ENCODE peak calls at places on chromosomes 16 and 17, in six cellular contexts. P, H, D, M, E and S are unnamed samples.

GRCh38 chr16:89188064-89188441 is 12.3 kb downstream of the SLC22A31 start:
- DNase-seq in D (no peak), P (no peak), E (no peak), H (no peak), M (no peak), S (no peak)

GRCh38 chr17:6303664-6304063 is 131.3 kb downstream of the AIPL1 start:
- DNase-seq in D (no peak), M (peak), P (peak), E (peak), H (no peak), S (peak)

GRCh38 chr17:2071421-2072281 is 16.7 kb downstream of the HIC1 start:
- DNase-seq in E (no peak), H (peak), D (no peak), M (no peak), P (no peak), S (peak)

GRCh38 chr17:31067699-31068184 is 27.0 kb upstream of the NF1 start:
- DNase-seq in H (peak), P (no peak), E (no peak), M (no peak), D (no peak), S (peak)

GRCh38 chr16:21565816-21566669 is 33.3 kb upstream of the METTL9 start:
- DNase-seq in E (no peak), M (no peak), P (no peak), H (no peak), D (no peak), S (no peak)

GRCh38 chr16:15141586-15141985 is 47.5 kb upstream of the RRN3 start:
- DNase-seq in M (no peak), E (no peak), P (no peak), H (no peak), D (no peak), S (no peak)

GRCh38 chr16:77882359-77882758 is 94.0 kb downstream of the VAT1L start:
- DNase-seq in P (no peak), D (no peak), M (no peak), H (peak), E (no peak), S (no peak)

GRCh38 chr16:19804538-19805323 is 79.9 kb downstream of the GPRC5B start:
- DNase-seq in P (no peak), H (no peak), M (peak), E (peak), D (peak), S (no peak)

GRCh38 chr17:77279448-77280303 is 138.9 kb downstream of the SEC14L1 start:
- DNase-seq in D (no peak), P (no peak), H (peak), M (peak), E (no peak), S (peak)

GRCh38 chr16:81642943-81643342 is 136.1 kb upstream of the PLCG2 start:
- DNase-seq in P (no peak), D (no peak), H (no peak), M (no peak), E (no peak), S (no peak)

GRCh38 chr17:29617125-29617480 is 5.6 kb downstream of the CORO6 start:
- DNase-seq in M (peak), H (peak), E (peak), D (no peak), P (no peak), S (peak)

GRCh38 chr16:53121666-53122065 is 66.9 kb downstream of the CHD9 start:
- DNase-seq in P (no peak), D (no peak), H (no peak), M (no peak), E (no peak), S (peak)

GRCh38 chr17:60435244-60436170 is 13.2 kb downstream of the CHCT1 start:
- DNase-seq in M (peak), E (peak), D (no peak), H (peak), P (peak), S (peak)

GRCh38 chr17:1640329-1641064 is 5.0 kb downstream of the SCARF1 start:
- DNase-seq in M (no peak), P (no peak), H (no peak), D (no peak), E (no peak), S (no peak)

GRCh38 chr16:87757841-87758426 is 7.9 kb downstream of the KLHDC4 start:
- DNase-seq in H (peak), M (no peak), P (no peak), D (no peak), E (no peak), S (peak)

GRCh38 chr17:79185671-79186070 is 111.0 kb downstream of the ENGASE start:
- DNase-seq in E (no peak), D (no peak), H (no peak), M (no peak), P (no peak), S (no peak)

GRCh38 chr17:31674717-31675349 is 184.2 kb downstream of the COPRS start:
- DNase-seq in H (peak), M (no peak), E (no peak), D (no peak), P (no peak), S (peak)

GRCh38 chr16:59170065-59170712 is 436.1 kb upstream of the GOT2 start:
- DNase-seq in E (peak), P (no peak), H (no peak), D (peak), M (peak), S (no peak)

GRCh38 chr17:77326636-77327035 is 185.9 kb downstream of the SEC14L1 start:
- DNase-seq in P (no peak), H (no peak), E (no peak), D (no peak), M (peak), S (no peak)

GRCh38 chr17:38602862-38603785 is 2.6 kb downstream of the SRCIN1 start:
- DNase-seq in E (peak), H (no peak), M (no peak), P (no peak), D (no peak), S (no peak)

GRCh38 chr17:31310260-31310659 is 3.6 kb downstream of the EVI2B start:
- DNase-seq in M (no peak), E (no peak), P (no peak), D (no peak), H (no peak), S (no peak)

GRCh38 chr17:38890410-38890746 is 20.5 kb downstream of the LASP1 start:
- DNase-seq in P (no peak), D (no peak), E (no peak), H (no peak), M (peak), S (no peak)

GRCh38 chr17:1829189-1829578 is 518 bp downstream of the SMYD4 start:
- DNase-seq in H (no peak), E (no peak), D (no peak), M (no peak), P (peak), S (no peak)

GRCh38 chr17:70320642-70321345 is 151.5 kb downstream of the KCNJ2 start:
- DNase-seq in E (no peak), P (no peak), D (no peak), M (no peak), H (peak), S (peak)

GRCh38 chr16:21638573-21638975 is 13.8 kb downstream of the IGSF6 start:
- DNase-seq in D (no peak), P (no peak), H (peak), E (no peak), M (no peak), S (peak)

GRCh38 chr17:31787857-31788570 is 71.0 kb downstream of the COPRS start:
- DNase-seq in D (no peak), E (peak), M (no peak), H (peak), P (no peak), S (peak)

GRCh38 chr16:56884026-56884582 is 19.1 kb downstream of the SLC12A3 start:
- DNase-seq in P (no peak), M (no peak), D (no peak), E (no peak), H (no peak), S (no peak)

GRCh38 chr16:57985204-57986121 is 14.5 kb upstream of the CNGB1 start:
- DNase-seq in H (no peak), E (peak), P (no peak), D (no peak), M (peak), S (peak)

GRCh38 chr17:13484020-13484419 is 117.7 kb downstream of the HS3ST3A1 start:
- DNase-seq in M (no peak), H (peak), E (no peak), P (no peak), D (no peak), S (no peak)

GRCh38 chr17:28147026-28147425 is 104.5 kb downstream of the NLK start:
- DNase-seq in P (no peak), H (peak), E (no peak), M (no peak), D (no peak), S (no peak)

GRCh38 chr17:68290268-68290954 is 516 bp downstream of the SLC16A6 start:
- DNase-seq in M (peak), D (no peak), H (no peak), E (peak), P (no peak), S (peak)

GRCh38 chr17:75277664-75278071 is 6.6 kb upstream of the MIF4GD start:
- DNase-seq in D (no peak), M (no peak), E (peak), P (no peak), H (peak), S (no peak)

GRCh38 chr16:11410382-11411058 is 65.3 kb downstream of the RMI2 start:
- DNase-seq in E (no peak), M (no peak), D (no peak), H (no peak), P (no peak), S (no peak)

GRCh38 chr17:15432807-15433547 is 34.4 kb downstream of the CDRT4 start:
- DNase-seq in E (peak), D (no peak), P (no peak), H (peak), M (no peak), S (peak)

GRCh38 chr16:11409398-11409797 is 64.1 kb downstream of the RMI2 start:
- DNase-seq in D (no peak), H (peak), M (no peak), E (no peak), P (no peak), S (no peak)

GRCh38 chr16:8854298-8854948 is 14.4 kb downstream of the CARHSP1 start:
- DNase-seq in P (no peak), D (no peak), E (no peak), M (no peak), H (no peak), S (no peak)

GRCh38 chr17:29393451-29393850 is 3.3 kb downstream of the TAOK1 start:
- DNase-seq in P (no peak), E (no peak), M (no peak), D (no peak), H (peak), S (peak)

DNA sequence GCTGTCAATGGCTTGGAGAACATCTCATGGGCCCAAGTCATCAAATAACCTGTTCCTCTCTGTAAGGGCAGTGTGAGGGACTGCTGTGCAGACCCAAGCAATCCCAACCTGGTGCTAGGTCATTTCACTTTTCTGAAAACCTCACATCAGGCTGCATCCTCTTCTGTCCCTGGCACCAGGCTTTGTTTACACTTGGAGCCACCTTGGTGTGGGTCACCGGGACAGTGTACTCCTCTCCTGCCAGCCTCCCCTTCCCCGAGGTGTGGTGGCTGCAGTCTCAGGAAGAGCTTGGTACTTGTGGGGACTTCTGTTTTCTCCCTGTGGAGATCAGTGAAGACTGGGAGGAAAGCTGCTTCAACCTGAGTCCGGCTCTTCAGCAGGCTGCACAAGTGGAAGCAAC is 12.4 kb downstream of the SLC7A6OS start:
- DNase-seq in D (no peak), M (no peak), E (no peak), H (no peak), P (no peak), S (no peak)
- H3K4me2 ChIP-seq in D (no peak), M (no peak), E (no peak), H (no peak), P (no peak), S (no peak)

DNA sequence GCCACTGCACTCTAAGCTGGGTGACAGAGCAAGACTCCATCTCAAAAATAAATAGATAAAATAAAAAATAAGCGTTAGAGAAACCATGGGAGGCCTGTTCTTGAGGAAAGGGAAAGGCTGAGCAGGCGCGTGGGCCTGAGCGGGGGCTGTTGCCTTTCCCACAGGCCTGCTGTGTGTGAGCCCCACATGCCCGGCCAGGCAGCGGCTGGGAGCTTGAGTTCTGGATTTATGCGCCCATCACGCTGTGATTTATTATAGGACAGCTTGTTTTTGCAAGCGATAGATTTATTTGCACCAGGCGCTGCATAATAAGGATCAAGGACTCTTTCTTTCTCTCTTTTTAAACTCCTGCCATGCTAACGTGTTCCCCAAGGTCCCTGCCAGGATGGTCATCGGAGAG is 14.8 kb upstream of the WFDC1 start:
- DNase-seq in E (no peak), M (no peak), P (no peak), D (no peak), H (no peak), S (no peak)
- H3K18ac ChIP-seq in E (no peak), M (no peak), P (peak), D (no peak), H (no peak), S (no peak)

GRCh38 chr16:66238696-66239095 is 127.8 kb upstream of the CDH5 start:
- DNase-seq in M (no peak), D (no peak), E (no peak), P (no peak), H (no peak), S (no peak)

GRCh38 chr16:66240996-66241395 is 125.5 kb upstream of the CDH5 start:
- DNase-seq in M (no peak), E (no peak), D (no peak), P (no peak), H (no peak), S (no peak)

GRCh38 chr16:66240088-66240487 is 126.4 kb upstream of the CDH5 start:
- DNase-seq in M (no peak), H (no peak), E (no peak), D (no peak), P (no peak), S (no peak)

GRCh38 chr16:66242672-66243071 is 123.8 kb upstream of the CDH5 start:
- DNase-seq in D (no peak), P (no peak), E (no peak), M (no peak), H (no peak), S (no peak)

DNA sequence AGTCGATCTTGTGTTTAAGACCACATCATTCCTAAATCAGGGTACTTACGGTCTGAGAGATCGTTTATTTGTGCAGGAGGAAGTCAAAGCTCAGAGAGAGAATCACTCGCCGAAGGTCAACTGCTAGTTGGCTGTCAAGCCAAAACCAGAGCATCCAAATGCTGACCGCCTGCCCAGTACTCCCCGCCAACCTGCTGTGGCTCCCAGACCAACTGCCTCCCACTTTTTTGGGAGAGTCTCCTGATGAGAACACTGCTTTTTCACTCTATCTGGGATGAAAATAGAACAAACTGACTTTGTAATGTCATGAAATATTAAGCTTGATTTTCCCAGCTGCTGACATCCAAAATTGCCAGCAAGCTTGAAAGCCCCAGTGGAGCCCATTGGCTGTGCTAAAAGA is 125.9 kb upstream of the CDH5 start:
- DNase-seq in H (no peak), M (no peak), P (no peak), D (no peak), E (no peak), S (no peak)
- H2BK15ac ChIP-seq in H (no peak), M (no peak), P (no peak), D (no peak), E (no peak), S (no peak)

GRCh38 chr16:1332618-1333148 is 762 bp upstream of the BAIAP3 start:
- DNase-seq in D (no peak), P (no peak), E (peak), H (no peak), M (no peak), S (no peak)

GRCh38 chr16:1330260-1330914 is 3.1 kb upstream of the BAIAP3 start:
- DNase-seq in H (no peak), M (peak), P (no peak), D (no peak), E (peak), S (no peak)

GRCh38 chr16:1333149-1333812 is at the start of gene BAIAP3:
- DNase-seq in P (no peak), H (no peak), E (peak), M (peak), D (no peak), S (peak)

GRCh38 chr16:1330931-1331711 is 2.3 kb upstream of the BAIAP3 start:
- DNase-seq in H (no peak), M (no peak), P (no peak), E (no peak), D (no peak), S (no peak)

GRCh38 chr16:1331712-1332617 is 1.5 kb upstream of the BAIAP3 start:
- DNase-seq in D (no peak), M (peak), P (no peak), H (peak), E (peak), S (peak)
- H3K4me2 ChIP-seq in D (peak), M (peak), P (peak), H (no peak), E (peak), S (peak)

DNA sequence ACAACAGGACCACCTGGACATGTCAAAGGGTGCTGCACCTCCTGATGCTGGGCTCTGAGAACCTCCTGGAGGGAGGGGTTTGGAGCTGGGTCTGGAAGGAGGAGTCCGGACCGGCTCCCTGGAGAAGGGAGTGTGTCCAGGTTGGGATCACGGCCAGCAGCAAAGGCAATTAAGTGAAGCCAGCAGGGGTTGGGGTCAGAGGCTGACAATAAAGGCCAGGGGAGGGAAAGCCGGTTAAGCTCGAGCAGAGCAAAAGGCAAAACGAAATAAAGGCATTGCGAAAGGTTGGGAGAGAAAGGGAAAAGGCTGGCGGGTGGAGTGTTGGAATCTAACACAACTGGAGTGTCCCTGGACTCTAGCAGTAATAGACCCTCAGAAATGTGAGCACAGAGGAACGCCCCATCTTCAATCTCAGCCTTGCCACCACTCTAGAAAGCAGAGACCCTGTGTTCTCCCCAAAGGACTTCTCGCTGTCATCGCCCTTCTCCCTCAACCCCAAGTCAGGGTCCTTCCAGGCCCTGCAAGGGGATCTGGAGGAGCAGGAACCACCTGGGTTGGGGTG is 905 bp upstream of the CACNG4 start:
- DNase-seq in P (no peak), M (peak), H (no peak), D (no peak), E (peak), S (no peak)
- H3K18ac ChIP-seq in P (peak), M (no peak), H (no peak), D (no peak), E (no peak), S (no peak)

GRCh38 chr17:81817758-81818147 is 13.8 kb downstream of the GCGR start:
- DNase-seq in P (no peak), H (no peak), D (no peak), M (no peak), E (no peak), S (no peak)

GRCh38 chr17:81821147-81821546 is 11.9 kb downstream of the MCRIP1 start:
- DNase-seq in H (no peak), M (no peak), P (no peak), E (no peak), D (no peak), S (no peak)

GRCh38 chr17:81822312-81822637 is 10.8 kb downstream of the MCRIP1 start:
- DNase-seq in D (no peak), E (no peak), P (no peak), H (no peak), M (no peak), S (no peak)

GRCh38 chr17:81821603-81822311 is 11.3 kb downstream of the MCRIP1 start:
- DNase-seq in E (peak), H (peak), M (peak), D (no peak), P (no peak), S (peak)

GRCh38 chr17:81819648-81820171 is 13.4 kb downstream of the MCRIP1 start:
- DNase-seq in H (no peak), P (no peak), D (no peak), M (no peak), E (no peak), S (no peak)
- H2BK15ac ChIP-seq in H (no peak), P (no peak), D (peak), M (no peak), E (no peak), S (no peak)

GRCh38 chr17:48066656-48067055 is 18.5 kb downstream of the NFE2L1 start:
- DNase-seq in E (no peak), D (no peak), P (no peak), M (no peak), H (no peak), S (no peak)
- H3K4me2 ChIP-seq in E (no peak), D (no peak), P (no peak), M (no peak), H (no peak), S (no peak)

DNA sequence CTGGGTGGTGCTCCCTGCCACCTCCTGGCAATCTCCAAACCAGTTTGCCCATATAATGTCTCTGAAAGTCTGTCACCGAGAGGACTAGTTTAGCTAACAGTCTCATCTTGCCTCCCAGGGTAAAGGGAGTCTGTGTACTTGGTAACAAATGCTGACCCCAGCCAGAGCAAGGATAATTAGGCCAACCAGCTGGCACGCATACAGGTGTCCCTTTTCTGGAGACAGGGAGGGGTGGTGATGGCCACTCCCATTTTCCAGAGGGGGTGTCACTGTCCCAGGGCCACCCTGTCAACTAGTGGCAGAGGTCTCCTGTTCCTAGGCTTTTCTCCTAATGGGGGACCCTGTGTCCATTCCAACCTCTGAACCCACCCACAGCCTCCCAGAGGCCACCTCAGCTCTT is 8.1 kb downstream of the FAM83G start:
- DNase-seq in E (no peak), D (no peak), M (no peak), P (no peak), H (no peak), S (no peak)
- H3K18ac ChIP-seq in E (no peak), D (no peak), M (no peak), P (no peak), H (no peak), S (no peak)